ENCODE peak calls at places on chromosome 10, in five cellular contexts. One of them, this sample, is unnamed.

GRCh38 chr10:71940752-71941151 is 23.4 kb upstream of the CHST3 start:
- DNase-seq in NAMALWA: no peak
- DNase-seq in stimulated activated CD8-positive, alpha-beta memory T cell treated with anti-CD3 and anti-CD28 coated beads, Interleukin-12 subunit alpha, Interleukin-12 subunit beta, amount 100 ng/mL, for 1 hour: no peak
- DNase-seq in EL: no peak
- DNase-seq in GM18507: no peak
- DNase-seq in this sample: no peak

GRCh38 chr10:26566525-26567348 is 128.6 kb downstream of the APBB1IP start:
- DNase-seq in NAMALWA: no peak
- DNase-seq in stimulated activated CD8-positive, alpha-beta memory T cell treated with anti-CD3 and anti-CD28 coated beads, Interleukin-12 subunit alpha, Interleukin-12 subunit beta, amount 100 ng/mL, for 1 hour: no peak
- DNase-seq in EL: no peak
- DNase-seq in GM18507: no peak
- DNase-seq in this sample: no peak

GRCh38 chr10:35336921-35337741 is 822 bp downstream of the CCNY start:
- DNase-seq in NAMALWA: peak; percentile 35
- DNase-seq in stimulated activated CD8-positive, alpha-beta memory T cell treated with anti-CD3 and anti-CD28 coated beads, Interleukin-12 subunit alpha, Interleukin-12 subunit beta, amount 100 ng/mL, for 1 hour: no peak
- DNase-seq in EL: peak; percentile 44
- DNase-seq in GM18507: no peak
- DNase-seq in this sample: no peak

GRCh38 chr10:42975558-42976352 is 101.1 kb upstream of the RET start:
- DNase-seq in NAMALWA: no peak
- DNase-seq in stimulated activated CD8-positive, alpha-beta memory T cell treated with anti-CD3 and anti-CD28 coated beads, Interleukin-12 subunit alpha, Interleukin-12 subunit beta, amount 100 ng/mL, for 1 hour: no peak
- DNase-seq in EL: no peak
- DNase-seq in GM18507: no peak
- DNase-seq in this sample: no peak

GRCh38 chr10:59626523-59626869 is 83.2 kb downstream of the SLC16A9 start:
- DNase-seq in NAMALWA: no peak
- DNase-seq in stimulated activated CD8-positive, alpha-beta memory T cell treated with anti-CD3 and anti-CD28 coated beads, Interleukin-12 subunit alpha, Interleukin-12 subunit beta, amount 100 ng/mL, for 1 hour: no peak
- DNase-seq in EL: no peak
- DNase-seq in GM18507: no peak
- DNase-seq in this sample: no peak

GRCh38 chr10:88538038-88538437 is 45.1 kb downstream of the RNLS start:
- DNase-seq in NAMALWA: no peak
- DNase-seq in stimulated activated CD8-positive, alpha-beta memory T cell treated with anti-CD3 and anti-CD28 coated beads, Interleukin-12 subunit alpha, Interleukin-12 subunit beta, amount 100 ng/mL, for 1 hour: no peak
- DNase-seq in EL: peak; percentile 22
- DNase-seq in GM18507: no peak
- DNase-seq in this sample: no peak

GRCh38 chr10:3764626-3765375 is 20.2 kb downstream of the KLF6 start:
- DNase-seq in NAMALWA: no peak
- DNase-seq in stimulated activated CD8-positive, alpha-beta memory T cell treated with anti-CD3 and anti-CD28 coated beads, Interleukin-12 subunit alpha, Interleukin-12 subunit beta, amount 100 ng/mL, for 1 hour: no peak
- DNase-seq in EL: no peak
- DNase-seq in GM18507: no peak
- DNase-seq in this sample: no peak

GRCh38 chr10:125004571-125005311 is 62.8 kb downstream of the ZRANB1 start:
- DNase-seq in NAMALWA: no peak
- DNase-seq in stimulated activated CD8-positive, alpha-beta memory T cell treated with anti-CD3 and anti-CD28 coated beads, Interleukin-12 subunit alpha, Interleukin-12 subunit beta, amount 100 ng/mL, for 1 hour: no peak
- DNase-seq in EL: no peak
- DNase-seq in GM18507: no peak
- DNase-seq in this sample: no peak